ENCODE peak calls at places on chromosomes 1 and 21, in four cellular contexts. One of them, this sample, is unnamed.
A peak's percentile ranks its signal among the peaks of the same experiment; 100 is the strongest.

GRCh38 chr1:248860007-248860406 is 1.1 kb upstream of the ZNF692 start:
- DNase-seq in K562: no peak
- DNase-seq in GM12878: no peak
- DNase-seq in HepG2: no peak
- DNase-seq in this sample: no peak

GRCh38 chr1:218850367-218850766 is 323.3 kb upstream of the LYPLAL1 start:
- DNase-seq in GM12878: no peak
- DNase-seq in HepG2: no peak
- DNase-seq in K562: no peak
- DNase-seq in this sample: no peak

GRCh38 chr1:30645807-30646206 is 77.6 kb downstream of the MATN1 start:
- DNase-seq in GM12878: no peak
- DNase-seq in K562: no peak
- DNase-seq in HepG2: no peak
- DNase-seq in this sample: no peak

GRCh38 chr21:18369115-18369514 is 34.5 kb downstream of the TMPRSS15 start:
- DNase-seq in HepG2: peak; percentile 2
- DNase-seq in GM12878: no peak
- DNase-seq in K562: no peak
- DNase-seq in this sample: no peak

GRCh38 chr1:30658014-30658336 is 65.4 kb downstream of the MATN1 start:
- DNase-seq in GM12878: no peak
- DNase-seq in K562: no peak
- DNase-seq in HepG2: no peak
- DNase-seq in this sample: no peak

GRCh38 chr1:110677016-110677415 is 2.3 kb upstream of the KCNA3 start:
- DNase-seq in K562: no peak
- DNase-seq in GM12878: no peak
- DNase-seq in HepG2: no peak
- DNase-seq in this sample: no peak

GRCh38 chr1:19606817-19607706 is 37.0 kb upstream of the NBL1 start:
- DNase-seq in HepG2: no peak
- DNase-seq in K562: no peak
- DNase-seq in GM12878: no peak
- DNase-seq in this sample: no peak

GRCh38 chr1:87197156-87197555 is 131.5 kb upstream of the LMO4 start:
- DNase-seq in K562: no peak
- DNase-seq in HepG2: no peak
- DNase-seq in GM12878: no peak
- DNase-seq in this sample: no peak

GRCh38 chr1:99571092-99571734 is 74.7 kb upstream of the PALMD start:
- DNase-seq in HepG2: no peak
- DNase-seq in GM12878: no peak
- DNase-seq in K562: no peak
- DNase-seq in this sample: no peak

GRCh38 chr1:65265296-65266271 is 43.8 kb upstream of the DNAJC6 start:
- DNase-seq in HepG2: peak; percentile 57
- DNase-seq in GM12878: no peak
- DNase-seq in K562: no peak
- DNase-seq in this sample: peak; percentile 83
- TF ChIP-seq ZNF274 in HepG2: peak; percentile 71
- TF ChIP-seq ZNF274 in GM12878: no peak
- TF ChIP-seq ZNF274 in K562: no peak
- TF ChIP-seq ZNF274 in this sample: no peak

DNA sequence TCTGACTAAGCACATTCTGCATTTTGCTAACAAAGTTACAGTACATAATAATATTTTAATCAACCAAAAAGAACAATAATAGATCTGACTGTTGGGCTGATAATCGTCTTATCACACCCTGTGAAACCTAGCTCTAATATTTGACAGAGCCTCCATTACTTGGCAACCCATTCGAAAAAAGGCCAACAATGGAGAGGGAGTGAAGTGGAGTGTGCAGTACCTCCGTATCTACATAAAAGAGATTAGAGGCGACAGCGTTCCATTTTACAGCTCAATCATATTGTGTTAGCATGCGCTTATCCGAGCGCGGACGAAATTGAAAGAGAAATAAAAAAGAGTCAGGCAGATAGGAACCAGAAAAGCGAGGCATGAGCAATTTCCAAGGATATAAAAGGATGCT is 137.3 kb upstream of the USH2A start:
- DNase-seq in GM12878: no peak
- DNase-seq in HepG2: no peak
- DNase-seq in K562: no peak
- DNase-seq in this sample: no peak
- TF ChIP-seq CBX5 in GM12878: no peak
- TF ChIP-seq CBX5 in HepG2: no peak
- TF ChIP-seq CBX5 in K562: no peak
- TF ChIP-seq CBX5 in this sample: no peak

GRCh38 chr1:10514490-10515235 is 39.9 kb downstream of the PEX14 start:
- DNase-seq in HepG2: peak; percentile 47
- DNase-seq in GM12878: no peak
- DNase-seq in K562: peak; percentile 45
- DNase-seq in this sample: no peak
- TF ChIP-seq ZNF274 in HepG2: no peak
- TF ChIP-seq ZNF274 in GM12878: no peak
- TF ChIP-seq ZNF274 in K562: no peak
- TF ChIP-seq ZNF274 in this sample: no peak

DNA sequence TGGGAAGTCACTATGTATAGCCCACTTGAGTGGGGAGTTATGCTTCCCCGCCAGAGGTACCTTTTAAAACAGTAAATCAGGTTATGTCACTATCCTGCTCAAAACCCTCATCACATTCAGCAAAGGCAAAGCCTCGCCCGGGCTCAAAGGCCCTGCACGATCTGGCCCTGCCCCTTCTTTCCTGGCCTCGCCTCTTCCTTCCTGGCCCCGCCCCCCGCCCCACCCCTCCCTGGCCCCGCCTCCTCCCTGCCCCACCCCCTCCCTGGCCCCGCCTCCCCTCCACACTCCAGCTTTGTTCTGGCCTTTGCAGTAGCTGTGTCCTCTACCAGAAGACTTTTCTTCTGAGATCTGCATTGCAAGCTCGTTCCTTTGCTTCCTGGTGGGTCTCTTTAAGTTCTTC is 6.6 kb downstream of the LDLRAD2 start:
- DNase-seq in K562: peak; percentile 99
- DNase-seq in HepG2: peak; percentile 48
- DNase-seq in GM12878: no peak
- DNase-seq in this sample: no peak
- TF ChIP-seq CBX5 in K562: no peak
- TF ChIP-seq CBX5 in HepG2: no peak
- TF ChIP-seq CBX5 in GM12878: no peak
- TF ChIP-seq CBX5 in this sample: no peak

DNA sequence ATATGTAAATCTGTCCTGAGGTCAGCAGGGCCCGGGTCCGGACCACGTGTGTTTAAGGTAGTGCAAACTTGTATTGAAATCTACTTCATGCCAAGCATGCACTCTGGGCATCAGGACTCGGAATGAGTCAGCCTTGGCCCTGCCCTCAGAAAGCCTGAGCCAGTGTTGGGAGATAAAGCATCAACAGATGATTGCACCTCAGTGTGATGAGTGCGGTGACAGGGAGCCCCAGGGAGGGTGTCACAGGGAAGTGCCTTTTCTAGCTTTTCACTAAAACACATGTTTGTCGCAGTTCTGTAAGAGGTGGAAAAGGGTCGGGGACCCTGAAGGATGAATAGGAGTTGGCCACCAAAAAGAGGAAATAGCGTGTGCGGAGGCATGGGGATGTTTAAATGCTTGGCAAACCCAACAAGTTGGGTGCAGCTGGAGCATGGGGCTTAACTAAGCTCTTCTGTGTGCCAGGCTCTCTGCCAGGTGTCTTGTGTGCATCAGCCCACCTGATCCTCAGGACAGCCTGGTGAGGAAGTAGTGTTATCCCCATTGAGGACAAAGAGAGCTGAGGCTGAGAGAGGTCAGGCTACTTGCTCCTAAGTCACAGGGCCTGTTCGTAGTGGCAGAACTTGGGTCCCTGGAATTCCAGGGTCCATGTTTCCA is 48.2 kb upstream of the EPB41 start:
- DNase-seq in HepG2: no peak
- DNase-seq in K562: no peak
- DNase-seq in GM12878: no peak
- DNase-seq in this sample: no peak
- TF ChIP-seq ZNF274 in HepG2: no peak
- TF ChIP-seq ZNF274 in K562: no peak
- TF ChIP-seq ZNF274 in GM12878: no peak
- TF ChIP-seq ZNF274 in this sample: no peak

This sample was measured in H1.